ENCODE peak calls at places on chromosomes 2 and 18, in ten cellular contexts. H is upper lobe of right lung; P is MCF 10A; D is HFF-Myc; W is GM12891; N is NCI-H774; A is WTC11; U is activated CD8-positive, alpha-beta memory T cell treated with anti-CD3 and anti-CD28 coated beads for 24 hours; R is CD4-positive, alpha-beta T cell; B is activated T-helper 1 cell treated with anti-CD3 and anti-CD28 coated beads, Interleukin-2, amount 50 U/mL, for 16 hours. M is an unnamed sample.

GRCh38 chr2:42196403-42197267 is 27.5 kb downstream of the EML4 start:
- DNase-seq in H (no peak), P (peak), D (peak), W (no peak), N (no peak), A (peak), U (no peak), R (peak), B (no peak), M (peak)

GRCh38 chr2:217868911-217869334 is 133.9 kb downstream of the TNS1 start:
- DNase-seq in H (no peak), P (no peak), D (no peak), W (no peak), N (no peak), A (no peak), U (no peak), R (no peak), B (no peak), M (peak)

GRCh38 chr2:101778102-101778501 is 80.6 kb downstream of the MAP4K4 start:
- DNase-seq in H (no peak), P (no peak), D (no peak), W (no peak), N (no peak), A (no peak), U (no peak), R (no peak), B (no peak), M (no peak)

GRCh38 chr2:239662413-239663120 is 261.7 kb upstream of the HDAC4 start:
- DNase-seq in H (no peak), P (no peak), D (no peak), W (no peak), N (no peak), A (no peak), U (peak), R (no peak), B (no peak), M (no peak)

GRCh38 chr18:59752666-59753065 is 55.4 kb upstream of the CCBE1 start:
- DNase-seq in H (no peak), P (no peak), D (no peak), W (no peak), N (no peak), A (no peak), U (no peak), R (no peak), B (no peak), M (no peak)

GRCh38 chr2:18546586-18546985 is 13.9 kb downstream of the RDH14 start:
- DNase-seq in H (no peak), P (no peak), D (no peak), W (no peak), N (peak), A (no peak), U (no peak), R (no peak), B (no peak), M (no peak)

GRCh38 chr18:61738488-61738887 is 154.3 kb downstream of the RNF152 start:
- DNase-seq in H (no peak), P (peak), D (no peak), W (no peak), N (no peak), A (no peak), U (no peak), R (no peak), B (no peak), M (peak)

GRCh38 chr18:12287684-12288405 is 20.2 kb upstream of the TUBB6 start:
- DNase-seq in H (peak), P (peak), D (no peak), W (no peak), N (no peak), A (peak), U (no peak), R (no peak), B (no peak), M (no peak)

GRCh38 chr18:71784777-71785176 is 759.4 kb downstream of the CBLN2 start:
- DNase-seq in H (no peak), P (peak), D (no peak), W (no peak), N (no peak), A (no peak), U (no peak), R (no peak), B (no peak), M (peak)

GRCh38 chr2:61421611-61422010 is 49.3 kb downstream of the USP34 start:
- DNase-seq in H (no peak), P (no peak), D (no peak), W (no peak), N (no peak), A (no peak), U (no peak), R (peak), B (no peak), M (no peak)

GRCh38 chr2:154447727-154448418 is 250.6 kb upstream of the KCNJ3 start:
- DNase-seq in H (no peak), P (no peak), D (no peak), W (no peak), N (no peak), A (no peak), U (no peak), R (no peak), B (no peak), M (no peak)

GRCh38 chr18:24503182-24503581 is 42.7 kb downstream of the HRH4 start:
- DNase-seq in H (no peak), P (no peak), D (no peak), W (no peak), N (no peak), A (no peak), U (no peak), R (no peak), B (no peak), M (no peak)

GRCh38 chr18:48889981-48890735 is 60.6 kb downstream of the SMAD7 start:
- DNase-seq in H (peak), P (no peak), D (no peak), W (no peak), N (no peak), A (no peak), U (no peak), R (no peak), B (no peak), M (no peak)

GRCh38 chr2:21676676-21677075 is 552.9 kb downstream of the TDRD15 start:
- DNase-seq in H (no peak), P (peak), D (no peak), W (no peak), N (no peak), A (no peak), U (no peak), R (no peak), B (no peak), M (no peak)

GRCh38 chr2:16817305-16818202 is 151.9 kb upstream of the CYRIA start:
- DNase-seq in H (no peak), P (no peak), D (no peak), W (no peak), N (no peak), A (no peak), U (no peak), R (no peak), B (no peak), M (no peak)

GRCh38 chr2:15584767-15585469 is 6.8 kb upstream of the DDX1 start:
- DNase-seq in H (no peak), P (no peak), D (no peak), W (no peak), N (no peak), A (no peak), U (no peak), R (no peak), B (no peak), M (peak)

GRCh38 chr18:21100141-21100540 is 11.5 kb downstream of the ROCK1 start:
- DNase-seq in H (no peak), P (peak), D (no peak), W (no peak), N (no peak), A (no peak), U (no peak), R (no peak), B (no peak), M (no peak)

GRCh38 chr18:57775937-57776336 is 27.2 kb downstream of the ATP8B1 start:
- DNase-seq in H (no peak), P (peak), D (no peak), W (no peak), N (no peak), A (no peak), U (no peak), R (no peak), B (no peak), M (no peak)

GRCh38 chr18:77676901-77677300 is 427.3 kb downstream of the GALR1 start:
- DNase-seq in H (no peak), P (no peak), D (no peak), W (no peak), N (no peak), A (peak), U (no peak), R (no peak), B (no peak), M (no peak)